ENCODE peak calls at places on chromosomes 13 and 19, in eight cellular contexts. S is activated T-helper 1 cell treated with anti-CD3 and anti-CD28 coated beads, Interleukin-12 subunit alpha, Interleukin-12 subunit beta, Interleukin-2, Interleukin-4 antibody, amounts not matched to agents 30 ng/mL and 10 ng/mL and 1 ng/mL, durations not matched to agents 14 hours and 24 hours and 36 hours; J is heart right ventricle; B is GM12865; X is SHP77 treated with DMSO at 0.1 percent for 48 hours; M is GM04504; V is activated CD4-positive, alpha-beta T cell treated with anti-CD3 and anti-CD28 coated beads for 36 hours; Q is AG04449. C is an unnamed sample.

GRCh38 chr13:39510296-39510695 is 92.7 kb downstream of the LHFPL6 start:
- DNase-seq in S (no peak), J (no peak), B (peak; percentile 65), X (peak; percentile 5), M (no peak), V (no peak), Q (no peak), C (no peak)

GRCh38 chr13:42329239-42329638 is 57.3 kb downstream of the AKAP11 start:
- DNase-seq in S (no peak), J (no peak), B (no peak), X (no peak), M (no peak), V (no peak), Q (no peak), C (no peak)

GRCh38 chr13:20170931-20171330 is 10.1 kb upstream of the GJA3 start:
- DNase-seq in S (no peak), J (no peak), B (peak; percentile 51), X (no peak), M (no peak), V (no peak), Q (no peak), C (no peak)

GRCh38 chr19:1719519-1719918 is 33.8 kb upstream of the ONECUT3 start:
- DNase-seq in S (no peak), J (no peak), B (no peak), X (no peak), M (no peak), V (no peak), Q (no peak), C (no peak)

GRCh38 chr13:48573213-48573612 is 40.3 kb upstream of the RCBTB2 start:
- DNase-seq in S (no peak), J (peak; percentile 11), B (no peak), X (no peak), M (no peak), V (no peak), Q (no peak), C (no peak)

GRCh38 chr19:15252398-15253018 is 20.3 kb upstream of the EPHX3 start:
- DNase-seq in S (no peak), J (no peak), B (no peak), X (no peak), M (peak; percentile 52), V (peak; percentile 42), Q (no peak), C (no peak)

GRCh38 chr19:57815247-57816075 is 748 bp upstream of the ZNF552 start:
- DNase-seq in S (no peak), J (no peak), B (no peak), X (no peak), M (no peak), V (no peak), Q (no peak), C (no peak)

GRCh38 chr19:46423194-46423593 is 5.5 kb downstream of the PNMA8C start:
- DNase-seq in S (no peak), J (no peak), B (peak; percentile 13), X (no peak), M (no peak), V (no peak), Q (no peak), C (no peak)

GRCh38 chr13:55302568-55302967 is 1838.2 kb upstream of the PRR20A start:
- DNase-seq in S (no peak), J (no peak), B (no peak), X (no peak), M (no peak), V (no peak), Q (no peak), C (no peak)

GRCh38 chr13:40974460-40975407 is 44.4 kb downstream of the ELF1 start:
- DNase-seq in S (no peak), J (no peak), B (peak; percentile 78), X (no peak), M (no peak), V (peak; percentile 51), Q (no peak), C (no peak)

GRCh38 chr13:34913040-34913439 is 29.0 kb upstream of the NBEA start:
- DNase-seq in S (no peak), J (peak; percentile 4), B (peak; percentile 4), X (peak; percentile 10), M (no peak), V (no peak), Q (no peak), C (no peak)

GRCh38 chr19:409006-409514 is at the start of gene C2CD4C:
- DNase-seq in S (no peak), J (no peak), B (no peak), X (no peak), M (no peak), V (peak; percentile 48), Q (no peak), C (peak; percentile 57)

GRCh38 chr13:73421310-73421912 is 362.6 kb downstream of the KLF5 start:
- DNase-seq in S (no peak), J (no peak), B (no peak), X (peak; percentile 8), M (no peak), V (peak; percentile 52), Q (no peak), C (no peak)

GRCh38 chr19:40521276-40521675 is 54.5 kb downstream of the SPTBN4 start:
- DNase-seq in S (no peak), J (no peak), B (peak; percentile 21), X (no peak), M (no peak), V (peak; percentile 40), Q (no peak), C (no peak)

GRCh38 chr13:94345374-94346195 is 133.9 kb downstream of the DCT start:
- DNase-seq in S (no peak), J (no peak), B (peak; percentile 25), X (peak; percentile 62), M (no peak), V (no peak), Q (no peak), C (no peak)

GRCh38 chr19:52963229-52963760 is 614 bp upstream of the ZNF816 start:
- DNase-seq in S (peak; percentile 2), J (no peak), B (no peak), X (no peak), M (no peak), V (peak; percentile 30), Q (no peak), C (peak; percentile 37)

GRCh38 chr19:33630880-33631627 is 9.3 kb downstream of the CHST8 start:
- DNase-seq in S (no peak), J (no peak), B (no peak), X (no peak), M (no peak), V (no peak), Q (no peak), C (no peak)

GRCh38 chr13:61777902-61778301 is 362.3 kb upstream of the PCDH20 start:
- DNase-seq in S (no peak), J (no peak), B (no peak), X (no peak), M (no peak), V (no peak), Q (no peak), C (no peak)

GRCh38 chr13:22086593-22086992 is 415.7 kb downstream of the FGF9 start:
- DNase-seq in S (no peak), J (no peak), B (no peak), X (no peak), M (no peak), V (no peak), Q (no peak), C (no peak)

GRCh38 chr13:100674363-100674847 is at the start of gene TMTC4:
- DNase-seq in S (no peak), J (no peak), B (no peak), X (no peak), M (no peak), V (no peak), Q (no peak), C (no peak)

GRCh38 chr13:29816715-29817114 is 33.7 kb downstream of the UBL3 start:
- DNase-seq in S (no peak), J (no peak), B (no peak), X (no peak), M (no peak), V (no peak), Q (no peak), C (no peak)

GRCh38 chr19:33659835-33660234 is 38.1 kb downstream of the CHST8 start:
- DNase-seq in S (no peak), J (no peak), B (no peak), X (no peak), M (no peak), V (no peak), Q (no peak), C (no peak)

GRCh38 chr13:38366954-38367645 is 17.4 kb downstream of the UFM1 start:
- DNase-seq in S (no peak), J (no peak), B (no peak), X (no peak), M (no peak), V (no peak), Q (no peak), C (no peak)

GRCh38 chr13:49246850-49247721 is 639 bp upstream of the CDADC1 start:
- DNase-seq in S (no peak), J (no peak), B (no peak), X (no peak), M (no peak), V (no peak), Q (no peak), C (no peak)

GRCh38 chr19:30216453-30216852 is 155.7 kb upstream of the ZNF536 start:
- DNase-seq in S (no peak), J (no peak), B (no peak), X (no peak), M (no peak), V (no peak), Q (no peak), C (no peak)

GRCh38 chr19:10353793-10354391 is 14.5 kb upstream of the ICAM3 start:
- DNase-seq in S (no peak), J (peak; percentile 85), B (peak; percentile 36), X (peak; percentile 1), M (no peak), V (peak; percentile 75), Q (no peak), C (peak; percentile 89)

GRCh38 chr13:91045351-91046034 is 302.0 kb upstream of the MIR17HG start:
- DNase-seq in S (no peak), J (no peak), B (peak; percentile 7), X (peak; percentile 35), M (no peak), V (no peak), Q (no peak), C (no peak)

GRCh38 chr13:113209336-113209879 is at the start of gene CUL4A:
- DNase-seq in S (peak; percentile 66), J (peak; percentile 80), B (peak; percentile 81), X (peak; percentile 53), M (peak; percentile 45), V (peak; percentile 90), Q (no peak), C (peak; percentile 91)

GRCh38 chr19:40358773-40359172 is 10.3 kb downstream of the PLD3 start:
- DNase-seq in S (no peak), J (no peak), B (peak; percentile 75), X (no peak), M (no peak), V (no peak), Q (no peak), C (no peak)

GRCh38 chr19:52237771-52238400 is 31.5 kb upstream of the ZNF766 start:
- DNase-seq in S (peak; percentile 34), J (peak; percentile 46), B (peak; percentile 65), X (no peak), M (peak; percentile 27), V (peak; percentile 73), Q (peak; percentile 23), C (peak; percentile 54)

GRCh38 chr13:31322025-31322424 is 122.2 kb downstream of the B3GLCT start:
- DNase-seq in S (no peak), J (no peak), B (peak; percentile 6), X (no peak), M (no peak), V (no peak), Q (no peak), C (peak; percentile 38)

GRCh38 chr19:48554385-48555091 is 2.6 kb downstream of the SULT2B1 start:
- DNase-seq in S (no peak), J (no peak), B (no peak), X (no peak), M (no peak), V (no peak), Q (no peak), C (no peak)

GRCh38 chr13:49472186-49472585 is 23.6 kb upstream of the PHF11 start:
- DNase-seq in S (no peak), J (no peak), B (no peak), X (no peak), M (no peak), V (no peak), Q (no peak), C (no peak)

GRCh38 chr13:19764237-19764636 is 18.5 kb downstream of the PSPC1 start:
- DNase-seq in S (no peak), J (no peak), B (no peak), X (no peak), M (no peak), V (no peak), Q (no peak), C (no peak)

C was measured in left ventricle myocardium superior.